ENCODE peak calls at places on chromosomes 12 and 14, in five cellular contexts. One of them, this sample, is unnamed.

GRCh38 chr12:56256326-56256960 is 1.7 kb downstream of the ANKRD52 start:
- DNase-seq in PC-3: peak
- DNase-seq in right atrium auricular region: no peak
- DNase-seq in tibial nerve: no peak
- DNase-seq in foreskin fibroblast: peak
- DNase-seq in this sample: peak

GRCh38 chr14:104016873-104017650 is 68.4 kb upstream of the ASPG start:
- DNase-seq in PC-3: no peak
- DNase-seq in right atrium auricular region: no peak
- DNase-seq in tibial nerve: no peak
- DNase-seq in foreskin fibroblast: no peak
- DNase-seq in this sample: no peak

GRCh38 chr12:43102506-43103269 is 449.3 kb downstream of the ADAMTS20 start:
- DNase-seq in PC-3: no peak
- DNase-seq in right atrium auricular region: no peak
- DNase-seq in tibial nerve: no peak
- DNase-seq in foreskin fibroblast: no peak
- DNase-seq in this sample: no peak

GRCh38 chr14:32513571-32514009 is 184.5 kb downstream of the AKAP6 start:
- DNase-seq in PC-3: peak
- DNase-seq in right atrium auricular region: no peak
- DNase-seq in tibial nerve: no peak
- DNase-seq in foreskin fibroblast: no peak
- DNase-seq in this sample: peak

GRCh38 chr12:57547366-57548315 is 649 bp upstream of the DCTN2 start:
- DNase-seq in PC-3: no peak
- DNase-seq in right atrium auricular region: no peak
- DNase-seq in tibial nerve: no peak
- DNase-seq in foreskin fibroblast: no peak
- DNase-seq in this sample: no peak

GRCh38 chr12:132423251-132424117 is 66.5 kb upstream of the FBRSL1 start:
- DNase-seq in PC-3: no peak
- DNase-seq in right atrium auricular region: no peak
- DNase-seq in tibial nerve: no peak
- DNase-seq in foreskin fibroblast: no peak
- DNase-seq in this sample: no peak

GRCh38 chr12:52045794-52046199 is 5.4 kb upstream of the NR4A1 start:
- DNase-seq in PC-3: no peak
- DNase-seq in right atrium auricular region: no peak
- DNase-seq in tibial nerve: no peak
- DNase-seq in foreskin fibroblast: no peak
- DNase-seq in this sample: peak

GRCh38 chr14:21894003-21894897 is 220.6 kb upstream of the OR4E1 start:
- DNase-seq in PC-3: peak
- DNase-seq in right atrium auricular region: no peak
- DNase-seq in tibial nerve: no peak
- DNase-seq in foreskin fibroblast: no peak
- DNase-seq in this sample: no peak

GRCh38 chr12:3752741-3753486 is at the start of gene CRACR2A:
- DNase-seq in PC-3: no peak
- DNase-seq in right atrium auricular region: no peak
- DNase-seq in tibial nerve: peak
- DNase-seq in foreskin fibroblast: peak
- DNase-seq in this sample: peak

GRCh38 chr12:53623526-53623925 is 2.7 kb downstream of the ATF7 start:
- DNase-seq in PC-3: no peak
- DNase-seq in right atrium auricular region: no peak
- DNase-seq in tibial nerve: peak
- DNase-seq in foreskin fibroblast: no peak
- DNase-seq in this sample: peak
- H3K4me3 ChIP-seq in PC-3: peak
- H3K4me3 ChIP-seq in right atrium auricular region: peak
- H3K4me3 ChIP-seq in tibial nerve: peak
- H3K4me3 ChIP-seq in foreskin fibroblast: peak
- H3K4me3 ChIP-seq in this sample: peak

GRCh38 chr14:54814076-54814475 is 88.5 kb downstream of the GCH1 start:
- DNase-seq in PC-3: peak
- DNase-seq in right atrium auricular region: no peak
- DNase-seq in tibial nerve: no peak
- DNase-seq in foreskin fibroblast: no peak
- DNase-seq in this sample: no peak
- TF ChIP-seq CTCF in PC-3: peak
- TF ChIP-seq CTCF in right atrium auricular region: no peak
- TF ChIP-seq CTCF in tibial nerve: no peak
- TF ChIP-seq CTCF in foreskin fibroblast: no peak
- TF ChIP-seq CTCF in this sample: peak

DNA sequence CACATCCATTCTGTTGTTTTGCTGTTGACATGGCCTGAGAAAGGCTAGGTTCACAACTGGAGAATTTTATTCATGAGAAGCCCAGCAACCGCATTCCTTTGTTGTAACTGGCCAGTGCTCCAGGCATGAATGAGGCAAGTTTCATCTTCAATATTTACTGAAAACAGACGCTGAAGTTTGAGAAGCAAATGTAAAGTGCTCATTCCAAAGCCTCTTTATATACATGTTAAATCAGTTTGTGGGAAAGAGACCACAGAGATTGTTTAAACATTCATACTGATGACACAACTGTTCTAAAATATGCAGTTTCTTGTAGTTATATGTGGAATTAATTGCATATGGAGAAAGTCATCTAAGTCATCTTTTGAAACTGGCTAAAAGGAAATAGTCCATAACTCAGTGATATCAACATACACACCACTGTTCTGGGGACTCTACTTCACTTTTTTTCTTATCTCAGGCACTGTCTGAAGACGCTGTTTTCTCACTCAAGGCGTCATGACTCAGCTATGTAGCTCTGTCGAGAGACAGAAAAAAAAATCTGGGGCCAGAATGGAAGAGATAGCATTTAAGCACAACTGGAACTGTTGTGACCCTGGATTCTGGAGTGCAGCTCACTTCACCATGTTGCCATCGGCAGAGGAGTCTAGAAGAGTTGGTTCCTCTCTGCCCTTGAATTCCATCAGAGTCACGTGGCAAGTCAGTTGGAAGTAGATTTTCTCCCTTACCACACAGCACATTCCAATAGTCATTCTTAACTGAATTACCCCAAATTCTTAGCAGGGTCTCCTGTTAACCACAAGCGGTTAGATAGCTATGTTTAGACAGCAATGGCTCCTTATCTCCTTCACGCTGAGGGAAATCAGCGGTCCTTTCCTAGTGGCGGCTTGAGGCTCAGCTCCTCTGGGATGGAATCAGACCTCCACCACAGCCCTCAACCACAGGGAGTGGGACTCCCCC is 258.4 kb upstream of the HMGA2 start:
- DNase-seq in PC-3: peak
- DNase-seq in right atrium auricular region: no peak
- DNase-seq in tibial nerve: no peak
- DNase-seq in foreskin fibroblast: peak
- DNase-seq in this sample: peak
- H3K4me3 ChIP-seq in PC-3: no peak
- H3K4me3 ChIP-seq in right atrium auricular region: no peak
- H3K4me3 ChIP-seq in tibial nerve: no peak
- H3K4me3 ChIP-seq in foreskin fibroblast: peak
- H3K4me3 ChIP-seq in this sample: no peak

GRCh38 chr12:113049976-113050742 is 6.4 kb upstream of the DTX1 start:
- DNase-seq in PC-3: peak
- DNase-seq in right atrium auricular region: no peak
- DNase-seq in tibial nerve: no peak
- DNase-seq in foreskin fibroblast: no peak
- DNase-seq in this sample: peak
- TF ChIP-seq CTCF in PC-3: peak
- TF ChIP-seq CTCF in right atrium auricular region: no peak
- TF ChIP-seq CTCF in tibial nerve: no peak
- TF ChIP-seq CTCF in foreskin fibroblast: no peak
- TF ChIP-seq CTCF in this sample: peak

DNA sequence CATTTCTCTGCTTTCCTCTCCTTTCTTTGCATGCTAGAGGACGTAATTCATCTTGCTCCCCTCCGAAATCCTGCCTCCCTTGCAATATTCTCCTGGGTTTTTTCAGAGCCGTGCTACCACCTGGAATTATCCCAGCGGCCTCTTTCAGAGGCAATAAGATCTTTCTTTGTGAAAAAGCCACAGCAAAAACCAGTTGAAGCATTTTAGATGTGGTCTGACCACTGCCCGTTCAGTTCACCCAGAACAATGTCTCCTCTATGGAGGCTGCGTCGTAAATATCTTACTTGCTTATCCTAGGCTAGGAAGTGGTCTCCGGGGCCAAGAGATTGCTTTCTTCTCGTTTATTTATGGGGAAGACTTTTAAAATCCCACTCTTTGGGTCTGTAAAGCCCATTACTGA is 85.8 kb downstream of the TBX5 start:
- DNase-seq in PC-3: no peak
- DNase-seq in right atrium auricular region: no peak
- DNase-seq in tibial nerve: no peak
- DNase-seq in foreskin fibroblast: no peak
- DNase-seq in this sample: no peak
- H3K4me3 ChIP-seq in PC-3: no peak
- H3K4me3 ChIP-seq in right atrium auricular region: no peak
- H3K4me3 ChIP-seq in tibial nerve: no peak
- H3K4me3 ChIP-seq in foreskin fibroblast: no peak
- H3K4me3 ChIP-seq in this sample: no peak

GRCh38 chr12:72472350-72472749 is 200.2 kb downstream of the TRHDE start:
- DNase-seq in PC-3: peak
- DNase-seq in right atrium auricular region: no peak
- DNase-seq in tibial nerve: no peak
- DNase-seq in foreskin fibroblast: no peak
- DNase-seq in this sample: no peak
- TF ChIP-seq CTCF in PC-3: peak
- TF ChIP-seq CTCF in right atrium auricular region: no peak
- TF ChIP-seq CTCF in tibial nerve: no peak
- TF ChIP-seq CTCF in foreskin fibroblast: no peak
- TF ChIP-seq CTCF in this sample: no peak

DNA sequence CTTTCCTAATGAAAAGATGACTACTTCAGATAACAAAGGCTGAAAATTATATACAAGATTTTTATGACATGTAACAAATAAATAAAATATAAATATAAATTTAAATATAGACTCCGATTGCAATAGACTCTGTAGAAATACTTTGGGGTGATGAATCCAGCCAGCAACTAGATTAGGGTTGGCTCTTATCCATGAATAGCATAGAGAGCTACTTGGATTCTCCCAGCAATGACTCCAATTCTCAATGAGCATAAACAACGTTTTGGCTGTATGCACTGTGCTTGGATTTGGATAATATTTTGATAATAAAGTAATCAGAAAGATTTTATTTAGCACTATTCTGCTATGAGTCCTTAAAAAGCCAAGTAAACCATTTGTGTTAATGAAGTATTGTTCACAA is 58.0 kb upstream of the LRFN5 start:
- DNase-seq in PC-3: no peak
- DNase-seq in right atrium auricular region: no peak
- DNase-seq in tibial nerve: no peak
- DNase-seq in foreskin fibroblast: no peak
- DNase-seq in this sample: peak
- H3K4me3 ChIP-seq in PC-3: no peak
- H3K4me3 ChIP-seq in right atrium auricular region: no peak
- H3K4me3 ChIP-seq in tibial nerve: no peak
- H3K4me3 ChIP-seq in foreskin fibroblast: no peak
- H3K4me3 ChIP-seq in this sample: no peak

GRCh38 chr12:30754383-30754749 is 385 bp downstream of the CAPRIN2 start:
- DNase-seq in PC-3: no peak
- DNase-seq in right atrium auricular region: peak
- DNase-seq in tibial nerve: peak
- DNase-seq in foreskin fibroblast: no peak
- DNase-seq in this sample: no peak

GRCh38 chr12:30753761-30754382 is 879 bp downstream of the CAPRIN2 start:
- DNase-seq in PC-3: peak
- DNase-seq in right atrium auricular region: no peak
- DNase-seq in tibial nerve: no peak
- DNase-seq in foreskin fibroblast: no peak
- DNase-seq in this sample: peak

GRCh38 chr12:30755395-30755762 is 628 bp upstream of the CAPRIN2 start:
- DNase-seq in PC-3: no peak
- DNase-seq in right atrium auricular region: no peak
- DNase-seq in tibial nerve: no peak
- DNase-seq in foreskin fibroblast: no peak
- DNase-seq in this sample: no peak

GRCh38 chr12:30756074-30756473 is 1.3 kb upstream of the CAPRIN2 start:
- DNase-seq in PC-3: no peak
- DNase-seq in right atrium auricular region: no peak
- DNase-seq in tibial nerve: no peak
- DNase-seq in foreskin fibroblast: no peak
- DNase-seq in this sample: no peak

DNA sequence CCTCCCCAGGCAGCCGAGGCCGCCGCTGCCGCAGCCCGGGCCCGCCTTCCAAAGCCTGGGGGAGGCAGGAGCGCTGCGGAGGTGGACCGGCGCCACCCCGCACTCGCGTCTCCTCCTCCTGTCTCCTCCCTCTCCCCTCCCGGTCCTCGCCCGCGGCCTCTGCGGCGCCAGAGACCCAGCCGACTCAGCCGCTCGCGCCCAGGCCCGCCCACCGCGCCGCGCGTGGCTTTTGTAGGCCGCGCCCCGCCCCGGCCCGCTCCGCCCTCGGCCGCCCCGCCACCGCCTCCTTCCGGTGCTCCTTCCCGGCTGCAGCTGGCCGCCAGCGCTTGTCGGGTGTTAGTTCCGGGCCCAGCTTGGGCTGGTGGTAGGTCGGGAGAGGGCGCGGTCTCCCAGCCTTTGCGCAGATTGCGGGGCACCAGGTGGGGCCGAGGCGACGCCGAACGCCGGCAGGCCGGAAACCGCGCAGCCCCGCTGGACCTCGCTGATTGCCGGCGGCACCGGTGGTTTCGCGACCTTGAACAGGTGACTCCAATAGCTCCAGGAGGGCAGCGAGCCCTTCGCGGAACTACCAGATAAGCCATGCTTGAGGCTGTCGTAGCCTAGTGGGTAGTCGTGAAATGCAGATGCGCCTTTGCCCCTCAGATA is at the start of gene CAPRIN2:
- DNase-seq in PC-3: peak
- DNase-seq in right atrium auricular region: peak
- DNase-seq in tibial nerve: peak
- DNase-seq in foreskin fibroblast: peak
- DNase-seq in this sample: peak
- TF ChIP-seq CTCF in PC-3: peak
- TF ChIP-seq CTCF in right atrium auricular region: peak
- TF ChIP-seq CTCF in tibial nerve: peak
- TF ChIP-seq CTCF in foreskin fibroblast: peak
- TF ChIP-seq CTCF in this sample: no peak

GRCh38 chr14:41404121-41404520 is 202.6 kb upstream of the LRFN5 start:
- DNase-seq in PC-3: no peak
- DNase-seq in right atrium auricular region: no peak
- DNase-seq in tibial nerve: no peak
- DNase-seq in foreskin fibroblast: no peak
- DNase-seq in this sample: peak

GRCh38 chr14:41403360-41403759 is 203.3 kb upstream of the LRFN5 start:
- DNase-seq in PC-3: no peak
- DNase-seq in right atrium auricular region: no peak
- DNase-seq in tibial nerve: no peak
- DNase-seq in foreskin fibroblast: no peak
- DNase-seq in this sample: no peak
- H3K4me3 ChIP-seq in PC-3: no peak
- H3K4me3 ChIP-seq in right atrium auricular region: no peak
- H3K4me3 ChIP-seq in tibial nerve: no peak
- H3K4me3 ChIP-seq in foreskin fibroblast: no peak
- H3K4me3 ChIP-seq in this sample: no peak